ENCODE peak calls at places on chromosomes 16 and 17, in seven cellular contexts. G is HFF-Myc, J is heart left ventricle, F is bronchial epithelial cell, B is AG10803, O is pancreas, W is NB4. Z is an unnamed sample.

GRCh38 chr16:10558746-10559641 is 21.4 kb downstream of the EMP2 start:
- DNase-seq in B (peak; percentile 77), J (peak; percentile 87), G (no peak), F (no peak), O (peak; percentile 36), W (no peak), Z (peak; percentile 40)

GRCh38 chr16:47826070-47826469 is 329.7 kb downstream of the ABCC12 start:
- DNase-seq in G (no peak), F (no peak), W (no peak), J (no peak), B (no peak), O (no peak), Z (no peak)

GRCh38 chr16:12971216-12971615 is 69.8 kb downstream of the SHISA9 start:
- DNase-seq in O (no peak), F (peak; percentile 17), G (no peak), B (peak; percentile 46), J (no peak), W (peak; percentile 27), Z (peak; percentile 43)

GRCh38 chr17:68437979-68438877 is 19.1 kb downstream of the WIPI1 start:
- DNase-seq in B (no peak), G (no peak), F (peak; percentile 23), O (no peak), J (no peak), W (peak; percentile 82), Z (no peak)

GRCh38 chr16:922051-922450 is 48.7 kb downstream of the LMF1 start:
- DNase-seq in F (no peak), W (no peak), G (no peak), B (no peak), J (peak; percentile 46), O (no peak), Z (no peak)

GRCh38 chr16:68980695-68981315 is 124.6 kb upstream of the HAS3 start:
- DNase-seq in B (no peak), G (no peak), O (no peak), W (no peak), J (no peak), F (no peak), Z (no peak)

GRCh38 chr16:85471469-85472431 is 141.4 kb upstream of the GSE1 start:
- DNase-seq in O (peak; percentile 70), J (no peak), B (no peak), W (no peak), F (peak; percentile 29), G (no peak), Z (no peak)

GRCh38 chr17:15920758-15921239 is 24.1 kb upstream of the ADORA2B start:
- DNase-seq in B (peak; percentile 90), J (no peak), F (peak; percentile 82), G (peak; percentile 95), O (no peak), W (peak; percentile 90), Z (peak; percentile 91)

GRCh38 chr16:12162151-12162559 is 185.6 kb downstream of the SNX29 start:
- DNase-seq in W (no peak), F (no peak), J (no peak), G (no peak), B (peak; percentile 82), O (no peak), Z (no peak)

GRCh38 chr16:76235426-76235825 is 41.8 kb upstream of the CNTNAP4 start:
- DNase-seq in B (no peak), W (no peak), F (no peak), O (no peak), G (no peak), J (no peak), Z (no peak)

GRCh38 chr16:14125030-14125681 is 54.0 kb downstream of the MRTFB start:
- DNase-seq in J (no peak), B (no peak), W (no peak), F (no peak), O (no peak), G (no peak), Z (no peak)

GRCh38 chr16:89918453-89919347 is at the start of gene MC1R:
- DNase-seq in B (no peak), W (peak; percentile 90), O (no peak), G (no peak), F (no peak), J (no peak), Z (no peak)

GRCh38 chr17:35766903-35767510 is 6.3 kb downstream of the C17orf50 start:
- DNase-seq in W (peak; percentile 48), F (peak; percentile 50), J (no peak), B (peak; percentile 42), O (no peak), G (no peak), Z (no peak)
- TF ChIP-seq CTCF in W (peak; percentile 43), F (peak; percentile 41), J (peak; percentile 35), B (peak; percentile 76), O (peak; percentile 17), G (peak; percentile 53), Z (peak; percentile 71)

GRCh38 chr17:44828919-44829557 is 1.0 kb downstream of the GJC1 start:
- DNase-seq in F (peak; percentile 20), J (no peak), B (peak; percentile 25), W (peak; percentile 56), O (no peak), G (no peak), Z (no peak)

GRCh38 chr17:44829558-44830358 is at the start of gene GJC1:
- DNase-seq in G (no peak), F (no peak), W (peak; percentile 59), B (peak; percentile 15), O (no peak), J (peak; percentile 77), Z (no peak)

GRCh38 chr17:44826123-44826790 is 3.8 kb downstream of the GJC1 start:
- DNase-seq in J (no peak), B (no peak), F (no peak), G (no peak), O (no peak), W (no peak), Z (no peak)

GRCh38 chr17:44830359-44831269 is 527 bp upstream of the GJC1 start:
- DNase-seq in F (no peak), J (no peak), O (no peak), G (no peak), W (no peak), B (peak; percentile 41), Z (no peak)

GRCh38 chr17:44827863-44828262 is 2.2 kb downstream of the GJC1 start:
- DNase-seq in O (no peak), W (no peak), F (peak; percentile 35), J (no peak), B (peak; percentile 20), G (no peak), Z (no peak)
- H3K4me3 ChIP-seq in O (no peak overlapping the region), W (no peak overlapping the region), F (no peak overlapping the region), J (peak overlapping the region; percentile 77), B (peak overlapping the region; percentile 83), G (peak overlapping the region; percentile 92), Z (peak overlapping the region; percentile 91)

GRCh38 chr17:7555320-7555948 is 3.1 kb upstream of the TNFSF13 start:
- DNase-seq in G (no peak), J (no peak), O (no peak), B (no peak), W (no peak), F (no peak), Z (no peak)
- TF ChIP-seq CTCF in G (peak; percentile 34), J (no peak), O (no peak), B (peak; percentile 19), W (no peak), F (no peak), Z (no peak)

GRCh38 chr17:50972579-50972978 is 106.4 kb upstream of the TOB1 start:
- DNase-seq in B (no peak), G (no peak), F (no peak), J (no peak), O (no peak), W (no peak), Z (no peak)

GRCh38 chr17:50977487-50978159 is 111.5 kb upstream of the TOB1 start:
- DNase-seq in F (no peak), W (no peak), B (no peak), O (no peak), J (no peak), G (no peak), Z (no peak)

GRCh38 chr17:50979524-50979927 is 113.4 kb upstream of the TOB1 start:
- DNase-seq in W (no peak), G (no peak), B (no peak), F (no peak), O (no peak), J (no peak), Z (no peak)

GRCh38 chr17:50976951-50977472 is 110.9 kb upstream of the TOB1 start:
- DNase-seq in W (peak; percentile 21), O (no peak), B (no peak), G (no peak), F (no peak), J (no peak), Z (no peak)

GRCh38 chr17:50973557-50974494 is 107.7 kb upstream of the TOB1 start:
- DNase-seq in G (no peak), W (no peak), O (no peak), J (no peak), F (no peak), B (no peak), Z (no peak)
- H3K4me3 ChIP-seq in G (no peak overlapping the region), W (no peak overlapping the region), O (no peak overlapping the region), J (no peak overlapping the region), F (no peak overlapping the region), B (no peak overlapping the region), Z (no peak overlapping the region)

DNA sequence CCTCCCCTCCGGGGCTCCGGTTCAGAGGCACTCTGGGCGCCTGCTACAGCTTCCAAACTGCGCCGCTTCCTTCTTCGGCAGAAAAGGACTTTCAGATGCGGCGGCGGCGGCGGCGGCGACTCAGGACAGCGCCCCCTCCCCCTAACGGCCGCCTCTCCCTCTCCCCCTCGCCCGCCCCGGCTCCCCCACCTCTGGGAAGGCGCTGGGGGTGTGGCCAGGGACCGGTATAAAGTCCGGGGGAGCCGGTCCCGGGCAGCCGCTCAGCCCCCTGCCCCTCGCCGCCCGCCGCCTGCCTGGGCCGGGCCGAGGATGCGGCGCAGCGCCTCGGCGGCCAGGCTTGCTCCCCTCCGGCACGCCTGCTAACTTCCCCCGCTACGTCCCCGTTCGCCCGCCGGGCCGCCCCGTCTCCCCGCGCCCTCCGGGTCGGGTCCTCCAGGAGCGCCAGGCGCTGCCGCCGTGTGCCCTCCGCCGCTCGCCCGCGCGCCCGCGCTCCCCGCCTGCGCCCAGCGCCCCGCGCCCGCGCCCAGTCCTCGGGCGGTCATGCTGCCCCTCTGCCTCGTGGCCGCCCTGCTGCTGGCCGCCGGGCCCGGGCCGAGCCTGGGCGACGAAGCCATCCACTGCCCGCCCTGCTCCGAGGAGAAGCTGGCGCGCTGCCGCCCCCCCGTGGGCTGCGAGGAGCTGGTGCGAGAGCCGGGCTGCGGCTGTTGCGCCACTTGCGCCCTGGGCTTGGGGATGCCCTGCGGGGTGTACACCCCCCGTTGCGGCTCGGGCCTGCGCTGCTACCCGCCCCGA is at the start of gene IGFBP4:
- DNase-seq in B (peak; percentile 77), F (peak; percentile 37), W (peak; percentile 91), O (peak; percentile 80), J (peak; percentile 92), G (no peak), Z (no peak)
- TF ChIP-seq CTCF in B (peak; percentile 48), F (peak; percentile 72), W (peak; percentile 38), O (no peak), J (peak; percentile 35), G (peak; percentile 36), Z (no peak)

GRCh38 chr17:82372063-82372590 is 562 bp downstream of the UTS2R start:
- DNase-seq in G (no peak), O (no peak), B (no peak), F (no peak), W (no peak), J (no peak), Z (no peak)
- H3K4me3 ChIP-seq in G (no peak overlapping the region), O (no peak overlapping the region), B (no peak overlapping the region), F (no peak overlapping the region), W (no peak overlapping the region), J (peak overlapping the region; percentile 41), Z (no peak overlapping the region)

Z was measured in astrocyte of the cerebellum.